ENCODE peak calls at places on chromosomes 12 and 14, in five cellular contexts. One of them, this sample, is unnamed.

GRCh38 chr14:31843361-31844091 is 233.6 kb upstream of the ARHGAP5 start:
- DNase-seq in NCI-H1930: no peak
- DNase-seq in stimulated activated CD4-positive, alpha-beta T cell treated with anti-CD3 and anti-CD28 coated beads, Interleukin-15, amount 100 ng/mL, for 1 hour: no peak
- DNase-seq in NCI-H2081: no peak
- DNase-seq in fibroblast of lung: peak
- DNase-seq in this sample: no peak

GRCh38 chr12:122106891-122107660 is 28.5 kb downstream of the MLXIP start:
- DNase-seq in NCI-H2081: peak
- DNase-seq in NCI-H1930: no peak
- DNase-seq in fibroblast of lung: peak
- DNase-seq in stimulated activated CD4-positive, alpha-beta T cell treated with anti-CD3 and anti-CD28 coated beads, Interleukin-15, amount 100 ng/mL, for 1 hour: no peak
- DNase-seq in this sample: no peak

GRCh38 chr12:66829660-66830325 is 150.9 kb upstream of the GRIP1 start:
- DNase-seq in stimulated activated CD4-positive, alpha-beta T cell treated with anti-CD3 and anti-CD28 coated beads, Interleukin-15, amount 100 ng/mL, for 1 hour: no peak
- DNase-seq in fibroblast of lung: no peak
- DNase-seq in NCI-H2081: no peak
- DNase-seq in NCI-H1930: no peak
- DNase-seq in this sample: no peak

GRCh38 chr12:12715459-12716150 is 1.6 kb upstream of the CDKN1B start:
- DNase-seq in NCI-H1930: no peak
- DNase-seq in fibroblast of lung: peak
- DNase-seq in stimulated activated CD4-positive, alpha-beta T cell treated with anti-CD3 and anti-CD28 coated beads, Interleukin-15, amount 100 ng/mL, for 1 hour: no peak
- DNase-seq in NCI-H2081: no peak
- DNase-seq in this sample: peak

GRCh38 chr14:37213016-37213415 is 15.3 kb downstream of the MIPOL1 start:
- DNase-seq in fibroblast of lung: no peak
- DNase-seq in NCI-H2081: no peak
- DNase-seq in NCI-H1930: no peak
- DNase-seq in stimulated activated CD4-positive, alpha-beta T cell treated with anti-CD3 and anti-CD28 coated beads, Interleukin-15, amount 100 ng/mL, for 1 hour: no peak
- DNase-seq in this sample: no peak

GRCh38 chr12:53233671-53234091 is 1.7 kb upstream of the RARG start:
- DNase-seq in NCI-H2081: no peak
- DNase-seq in fibroblast of lung: no peak
- DNase-seq in stimulated activated CD4-positive, alpha-beta T cell treated with anti-CD3 and anti-CD28 coated beads, Interleukin-15, amount 100 ng/mL, for 1 hour: no peak
- DNase-seq in NCI-H1930: no peak
- DNase-seq in this sample: no peak

GRCh38 chr14:71416392-71416791 is 509.1 kb downstream of the PCNX1 start:
- DNase-seq in NCI-H1930: no peak
- DNase-seq in fibroblast of lung: peak
- DNase-seq in NCI-H2081: no peak
- DNase-seq in stimulated activated CD4-positive, alpha-beta T cell treated with anti-CD3 and anti-CD28 coated beads, Interleukin-15, amount 100 ng/mL, for 1 hour: no peak
- DNase-seq in this sample: no peak

GRCh38 chr12:58502857-58503256 is 417.4 kb downstream of the LRIG3 start:
- DNase-seq in NCI-H2081: peak
- DNase-seq in stimulated activated CD4-positive, alpha-beta T cell treated with anti-CD3 and anti-CD28 coated beads, Interleukin-15, amount 100 ng/mL, for 1 hour: no peak
- DNase-seq in fibroblast of lung: peak
- DNase-seq in NCI-H1930: no peak
- DNase-seq in this sample: no peak

GRCh38 chr14:25406818-25407217 is 356.9 kb upstream of the STXBP6 start:
- DNase-seq in NCI-H1930: no peak
- DNase-seq in NCI-H2081: peak
- DNase-seq in fibroblast of lung: peak
- DNase-seq in stimulated activated CD4-positive, alpha-beta T cell treated with anti-CD3 and anti-CD28 coated beads, Interleukin-15, amount 100 ng/mL, for 1 hour: no peak
- DNase-seq in this sample: no peak

GRCh38 chr12:45536254-45536653 is 193.3 kb upstream of the ARID2 start:
- DNase-seq in stimulated activated CD4-positive, alpha-beta T cell treated with anti-CD3 and anti-CD28 coated beads, Interleukin-15, amount 100 ng/mL, for 1 hour: no peak
- DNase-seq in fibroblast of lung: no peak
- DNase-seq in NCI-H2081: no peak
- DNase-seq in NCI-H1930: no peak
- DNase-seq in this sample: no peak

GRCh38 chr12:89731614-89732013 is 23.0 kb upstream of the ATP2B1 start:
- DNase-seq in NCI-H2081: no peak
- DNase-seq in stimulated activated CD4-positive, alpha-beta T cell treated with anti-CD3 and anti-CD28 coated beads, Interleukin-15, amount 100 ng/mL, for 1 hour: no peak
- DNase-seq in fibroblast of lung: peak
- DNase-seq in NCI-H1930: no peak
- DNase-seq in this sample: no peak

GRCh38 chr14:33796356-33796755 is 154.5 kb downstream of the EGLN3 start:
- DNase-seq in stimulated activated CD4-positive, alpha-beta T cell treated with anti-CD3 and anti-CD28 coated beads, Interleukin-15, amount 100 ng/mL, for 1 hour: no peak
- DNase-seq in NCI-H2081: no peak
- DNase-seq in NCI-H1930: no peak
- DNase-seq in fibroblast of lung: peak
- DNase-seq in this sample: no peak

GRCh38 chr12:121166356-121166755 is 33.7 kb downstream of the P2RX7 start:
- DNase-seq in fibroblast of lung: peak
- DNase-seq in stimulated activated CD4-positive, alpha-beta T cell treated with anti-CD3 and anti-CD28 coated beads, Interleukin-15, amount 100 ng/mL, for 1 hour: no peak
- DNase-seq in NCI-H1930: no peak
- DNase-seq in NCI-H2081: no peak
- DNase-seq in this sample: no peak